ENCODE peak calls at places on chromosomes 7 and 10, in nine cellular contexts. I is WTC11; Z is activated T-cell treated with anti-CD3 and anti-CD28 coated beads for 1 hour; S is OCI-M1; O is CD4-positive, alpha-beta memory T cell; F is activated CD8-positive, alpha-beta memory T cell treated with anti-CD3 and anti-CD28 coated beads for 24 hours; Y is activated naive CD4-positive, alpha-beta T cell treated with anti-CD3 and anti-CD28 coated beads, Interleukin-2, amount 50 U/mL, for 72 hours; U is T-helper 9 cell; J is KBM-7. M is an unnamed sample.

GRCh38 chr10:132452216-132452650 is 55.2 kb downstream of the PWWP2B start:
- DNase-seq in F (peak; percentile 74), I (no peak), S (peak; percentile 33), O (no peak), Z (no peak), J (no peak), Y (no peak), U (no peak), M (no peak)

GRCh38 chr7:107154826-107155225 is 14.0 kb upstream of the HBP1 start:
- DNase-seq in U (no peak), J (no peak), F (no peak), Y (no peak), Z (no peak), I (no peak), O (no peak), S (no peak), M (no peak)

GRCh38 chr10:1368772-1369171 is 312.6 kb downstream of the WDR37 start:
- DNase-seq in J (peak; percentile 34), S (peak; percentile 52), Y (no peak), F (peak; percentile 30), U (peak; percentile 4), O (no peak), Z (peak; percentile 23), I (peak; percentile 73), M (peak; percentile 47)

GRCh38 chr7:520503-521161 is 986 bp upstream of the PDGFA start:
- DNase-seq in O (no peak), U (no peak), J (no peak), F (no peak), Y (no peak), Z (no peak), S (peak; percentile 12), I (peak; percentile 52), M (no peak)

GRCh38 chr10:100742936-100743335 is 2.4 kb upstream of the PAX2 start:
- DNase-seq in U (no peak), I (no peak), Z (no peak), S (no peak), F (no peak), O (no peak), J (no peak), Y (no peak), M (no peak)

GRCh38 chr10:8815969-8816368 is 761.5 kb downstream of the GATA3 start:
- DNase-seq in U (no peak), O (no peak), I (no peak), Z (no peak), Y (no peak), S (no peak), F (no peak), J (no peak), M (no peak)

GRCh38 chr10:80459047-80459865 is 5.1 kb downstream of the TSPAN14 start:
- DNase-seq in S (peak; percentile 99), J (peak; percentile 87), Y (peak; percentile 76), I (peak; percentile 30), Z (peak; percentile 48), U (peak; percentile 48), F (peak; percentile 85), O (peak; percentile 66), M (no peak)

GRCh38 chr7:76425156-76425555 is 406 bp downstream of the ZP3 start:
- DNase-seq in Z (no peak), Y (no peak), O (no peak), J (no peak), F (no peak), S (no peak), I (no peak), U (no peak), M (no peak)

GRCh38 chr7:122463631-122464030 is 159.1 kb upstream of the FEZF1 start:
- DNase-seq in O (no peak), Z (no peak), J (no peak), S (no peak), U (no peak), F (no peak), Y (no peak), I (no peak), M (no peak)

GRCh38 chr7:93245525-93246432 is 13.6 kb downstream of the VPS50 start:
- DNase-seq in F (no peak), I (no peak), J (peak; percentile 38), O (peak; percentile 52), U (no peak), Z (no peak), Y (no peak), S (peak; percentile 86), M (no peak)

GRCh38 chr7:84629640-84630318 is 435.2 kb upstream of the SEMA3A start:
- DNase-seq in Y (no peak), I (no peak), J (no peak), Z (no peak), S (no peak), F (no peak), U (no peak), O (no peak), M (no peak)

GRCh38 chr10:26468691-26469090 is 30.6 kb downstream of the APBB1IP start:
- DNase-seq in S (no peak), J (no peak), Y (no peak), I (no peak), U (peak; percentile 27), O (peak; percentile 66), Z (peak; percentile 34), F (no peak), M (no peak)

GRCh38 chr10:69696073-69696731 is 66.2 kb downstream of the FAM241B start:
- DNase-seq in U (no peak), O (peak; percentile 1), F (no peak), Z (no peak), I (peak; percentile 58), S (peak; percentile 65), Y (no peak), J (peak; percentile 85), M (no peak)

GRCh38 chr7:151707757-151708156 is 169.2 kb downstream of the PRKAG2 start:
- DNase-seq in J (no peak), S (no peak), I (no peak), Y (no peak), U (no peak), Z (no peak), O (no peak), F (no peak), M (no peak)

GRCh38 chr10:49567810-49568209 is 28.9 kb upstream of the ERCC6 start:
- DNase-seq in Y (no peak), J (no peak), U (no peak), S (no peak), F (no peak), O (no peak), Z (no peak), I (no peak), M (no peak)

GRCh38 chr7:14377646-14378266 is 388.3 kb upstream of the ETV1 start:
- DNase-seq in Y (no peak), F (no peak), J (no peak), O (no peak), S (no peak), U (no peak), I (no peak), Z (no peak), M (no peak)

GRCh38 chr10:91705948-91706670 is 73.2 kb upstream of the PPP1R3C start:
- DNase-seq in F (no peak), J (no peak), U (no peak), Z (no peak), S (peak; percentile 67), Y (no peak), O (no peak), I (no peak), M (no peak)

GRCh38 chr10:58415757-58416156 is 30.5 kb downstream of the TFAM start:
- DNase-seq in U (no peak), I (no peak), O (no peak), Z (no peak), S (no peak), J (no peak), Y (no peak), F (no peak), M (no peak)

GRCh38 chr10:117818696-117819095 is 228.0 kb downstream of the RAB11FIP2 start:
- DNase-seq in O (no peak), J (no peak), Y (no peak), Z (no peak), I (no peak), F (no peak), U (no peak), S (no peak), M (no peak)

GRCh38 chr7:51351661-51352060 is 35.1 kb upstream of the COBL start:
- DNase-seq in J (no peak), O (no peak), F (no peak), U (no peak), S (no peak), Y (no peak), Z (no peak), I (no peak), M (no peak)

GRCh38 chr10:97385565-97385964 is 15.6 kb downstream of the RRP12 start:
- DNase-seq in Y (no peak), J (no peak), F (no peak), I (no peak), Z (no peak), S (no peak), O (no peak), U (no peak), M (no peak)

GRCh38 chr7:132181946-132182685 is 394.2 kb downstream of the PLXNA4 start:
- DNase-seq in I (no peak), J (no peak), Y (no peak), O (no peak), U (no peak), S (no peak), Z (no peak), F (no peak), M (no peak)

GRCh38 chr7:140732436-140732835 is 35.9 kb downstream of the NDUFB2 start:
- DNase-seq in J (no peak), O (no peak), Y (no peak), F (no peak), S (no peak), Z (no peak), U (no peak), I (no peak), M (no peak)

GRCh38 chr10:44377651-44378310 is 7.1 kb downstream of the CXCL12 start:
- DNase-seq in Y (no peak), F (no peak), U (no peak), S (no peak), J (no peak), I (no peak), Z (no peak), O (no peak), M (no peak)

GRCh38 chr10:16765532-16766365 is 51.5 kb downstream of the RSU1 start:
- DNase-seq in J (no peak), I (no peak), O (no peak), F (no peak), S (peak; percentile 66), Y (no peak), U (no peak), Z (no peak), M (no peak)

GRCh38 chr10:111473361-111473760 is 396.5 kb downstream of the ADRA2A start:
- DNase-seq in Z (no peak), J (no peak), F (no peak), I (no peak), O (no peak), U (no peak), Y (no peak), S (no peak), M (no peak)

GRCh38 chr10:2917926-2918325 is 149.4 kb upstream of the PFKP start:
- DNase-seq in O (no peak), Z (no peak), U (no peak), I (no peak), S (no peak), F (no peak), Y (no peak), J (no peak), M (no peak)

GRCh38 chr10:114386446-114386845 is 17.9 kb downstream of the AFAP1L2 start:
- DNase-seq in O (no peak), U (no peak), J (no peak), Z (no peak), Y (no peak), F (no peak), S (no peak), I (peak; percentile 33), M (no peak)

GRCh38 chr10:24488631-24489030 is 235.1 kb downstream of the ARHGAP21 start:
- DNase-seq in F (no peak), I (no peak), J (no peak), O (no peak), Y (no peak), S (no peak), Z (no peak), U (no peak), M (no peak)

GRCh38 chr7:129144095-129144833 is at the start of gene TSPAN33:
- DNase-seq in O (peak; percentile 48), Y (peak; percentile 81), J (peak; percentile 60), F (peak; percentile 85), Z (peak; percentile 54), I (peak; percentile 88), S (peak; percentile 58), U (peak; percentile 53), M (peak; percentile 77)

GRCh38 chr10:71256661-71257030 is 44.3 kb downstream of the UNC5B start:
- DNase-seq in O (no peak), U (no peak), I (no peak), J (no peak), Y (no peak), Z (no peak), F (no peak), S (no peak), M (no peak)

M was measured in substantia nigra.